ENCODE peak calls at places on chromosome 11, in six cellular contexts. F, A, B, V, L and G are unnamed samples.

GRCh38 chr11:31264834-31265233 is 104.7 kb downstream of the DCDC1 start:
- DNase-seq in V (no peak), B (no peak), A (no peak), L (no peak), F (no peak), G (no peak)

GRCh38 chr11:47259178-47259977 is 1.6 kb downstream of the NR1H3 start:
- DNase-seq in F (no peak), V (no peak), A (peak; percentile 71), L (peak; percentile 89), B (no peak), G (no peak)

GRCh38 chr11:96284401-96284800 is 58.6 kb downstream of the MAML2 start:
- DNase-seq in L (no peak), B (no peak), V (no peak), A (no peak), F (no peak), G (no peak)

GRCh38 chr11:75406338-75406777 is 7.0 kb downstream of the RPS3 start:
- DNase-seq in V (no peak), F (no peak), A (no peak), B (no peak), L (no peak), G (no peak)

GRCh38 chr11:26976389-26976788 is 17.5 kb upstream of the FIBIN start:
- DNase-seq in F (no peak), L (no peak), B (no peak), A (no peak), V (no peak), G (no peak)

GRCh38 chr11:86218125-86219081 is 26.1 kb upstream of the EED start:
- DNase-seq in V (peak; percentile 54), A (peak; percentile 83), L (peak; percentile 75), F (peak; percentile 64), B (no peak), G (no peak)

GRCh38 chr11:123235117-123235686 is 40.2 kb upstream of the CLMP start:
- DNase-seq in F (peak; percentile 58), V (peak; percentile 36), A (peak; percentile 8), B (no peak), L (peak; percentile 49), G (peak; percentile 13)

GRCh38 chr11:69892237-69892985 is 73.2 kb upstream of the FGF3 start:
- DNase-seq in L (peak; percentile 96), A (no peak), F (no peak), V (no peak), B (no peak), G (no peak)

GRCh38 chr11:68461284-68461861 is 821 bp downstream of the PPP6R3 start:
- DNase-seq in A (peak; percentile 51), B (no peak), F (no peak), V (no peak), L (peak; percentile 72), G (no peak)

GRCh38 chr11:103067118-103067517 is 24.8 kb downstream of the DCUN1D5 start:
- DNase-seq in F (no peak), B (no peak), L (no peak), V (no peak), A (no peak), G (no peak)

GRCh38 chr11:44171518-44171917 is 76.0 kb downstream of the EXT2 start:
- DNase-seq in F (no peak), B (no peak), A (no peak), L (peak; percentile 44), V (no peak), G (no peak)

GRCh38 chr11:78338138-78338537 is 79.5 kb downstream of the GAB2 start:
- DNase-seq in L (no peak), A (no peak), B (no peak), F (no peak), V (no peak), G (no peak)

GRCh38 chr11:2742201-2742600 is 42.4 kb upstream of the KCNQ1OT1 start:
- DNase-seq in B (no peak), A (no peak), F (no peak), L (no peak), V (no peak), G (no peak)

GRCh38 chr11:134257101-134257500 is 3.7 kb downstream of the ACAD8 start:
- DNase-seq in L (no peak), F (no peak), V (no peak), A (no peak), B (no peak), G (no peak)

GRCh38 chr11:107858217-107859070 is at the start of gene SLC35F2:
- DNase-seq in L (peak; percentile 88), F (peak; percentile 58), A (peak; percentile 92), B (no peak), V (peak; percentile 44), G (no peak)

GRCh38 chr11:102276302-102277182 is 40.7 kb upstream of the BIRC3 start:
- DNase-seq in A (no peak), B (no peak), V (no peak), F (no peak), L (no peak), G (no peak)

GRCh38 chr11:34313099-34313517 is 44.7 kb downstream of the ABTB2 start:
- DNase-seq in L (peak; percentile 30), A (no peak), F (no peak), B (no peak), V (no peak), G (no peak)
- H3K27me3 ChIP-seq in L (no peaks in the 10 kb centered on the region), A (no peaks in the 10 kb centered on the region), F (no peaks in the 10 kb centered on the region), B (no peaks in the 10 kb centered on the region), V (no peaks in the 10 kb centered on the region), G (no peaks in the 10 kb centered on the region)

GRCh38 chr11:93605638-93606037 is 55.8 kb upstream of the CEP295 start:
- DNase-seq in L (no peak), A (no peak), V (no peak), B (no peak), F (no peak), G (no peak)
- H3K27me3 ChIP-seq in L (no peaks in the 10 kb centered on the region), A (no peaks in the 10 kb centered on the region), V (no peaks in the 10 kb centered on the region), B (no peaks in the 10 kb centered on the region), F (no peaks in the 10 kb centered on the region), G (no peaks in the 10 kb centered on the region)

GRCh38 chr11:9992306-9992705 is 301.7 kb downstream of the SBF2 start:
- DNase-seq in A (no peak), L (no peak), B (no peak), F (no peak), V (no peak), G (no peak)
- H3K27me3 ChIP-seq in A (no peaks in the 10 kb centered on the region), L (no peaks in the 10 kb centered on the region), B (no peaks in the 10 kb centered on the region), F (no peaks in the 10 kb centered on the region), V (no peaks in the 10 kb centered on the region), G (no peaks in the 10 kb centered on the region)

GRCh38 chr11:131689049-131689925 is 318.9 kb downstream of the NTM start:
- DNase-seq in F (no peak), V (no peak), B (no peak), A (no peak), L (peak; percentile 52), G (no peak)

GRCh38 chr11:131690362-131690761 is 319.9 kb downstream of the NTM start:
- DNase-seq in L (no peak), A (no peak), V (no peak), B (no peak), F (no peak), G (no peak)

GRCh38 chr11:131691558-131692041 is 321.2 kb downstream of the NTM start:
- DNase-seq in L (peak; percentile 98), F (no peak), V (no peak), A (no peak), B (no peak), G (no peak)

GRCh38 chr11:131692151-131692550 is 321.7 kb downstream of the NTM start:
- DNase-seq in V (no peak), B (no peak), F (no peak), L (no peak), A (no peak), G (no peak)

GRCh38 chr11:131690776-131691557 is 320.6 kb downstream of the NTM start:
- DNase-seq in B (no peak), F (no peak), L (no peak), A (no peak), V (no peak), G (no peak)
- H3K27me3 ChIP-seq in B (peaks cover under 1% of the 10 kb centered on the region), F (peaks cover 49% of the 10 kb centered on the region), L (peaks cover 31% of the 10 kb centered on the region), A (peaks cover 4% of the 10 kb centered on the region), V (no peaks in the 10 kb centered on the region), G (no peaks in the 10 kb centered on the region)

GRCh38 chr11:61512435-61512834 is 3.9 kb downstream of the LRRC10B start:
- DNase-seq in B (no peak), A (peak; percentile 65), V (no peak), F (no peak), L (no peak), G (no peak)

GRCh38 chr11:61516191-61516590 is 7.6 kb downstream of the LRRC10B start:
- DNase-seq in F (no peak), B (no peak), L (peak; percentile 89), V (no peak), A (no peak), G (no peak)

GRCh38 chr11:61515686-61516085 is 7.1 kb downstream of the LRRC10B start:
- DNase-seq in F (no peak), B (no peak), A (no peak), V (no peak), L (no peak), G (no peak)

GRCh38 chr11:61513143-61513740 is 4.7 kb downstream of the LRRC10B start:
- DNase-seq in V (no peak), B (no peak), A (no peak), L (no peak), F (no peak), G (no peak)

DNA sequence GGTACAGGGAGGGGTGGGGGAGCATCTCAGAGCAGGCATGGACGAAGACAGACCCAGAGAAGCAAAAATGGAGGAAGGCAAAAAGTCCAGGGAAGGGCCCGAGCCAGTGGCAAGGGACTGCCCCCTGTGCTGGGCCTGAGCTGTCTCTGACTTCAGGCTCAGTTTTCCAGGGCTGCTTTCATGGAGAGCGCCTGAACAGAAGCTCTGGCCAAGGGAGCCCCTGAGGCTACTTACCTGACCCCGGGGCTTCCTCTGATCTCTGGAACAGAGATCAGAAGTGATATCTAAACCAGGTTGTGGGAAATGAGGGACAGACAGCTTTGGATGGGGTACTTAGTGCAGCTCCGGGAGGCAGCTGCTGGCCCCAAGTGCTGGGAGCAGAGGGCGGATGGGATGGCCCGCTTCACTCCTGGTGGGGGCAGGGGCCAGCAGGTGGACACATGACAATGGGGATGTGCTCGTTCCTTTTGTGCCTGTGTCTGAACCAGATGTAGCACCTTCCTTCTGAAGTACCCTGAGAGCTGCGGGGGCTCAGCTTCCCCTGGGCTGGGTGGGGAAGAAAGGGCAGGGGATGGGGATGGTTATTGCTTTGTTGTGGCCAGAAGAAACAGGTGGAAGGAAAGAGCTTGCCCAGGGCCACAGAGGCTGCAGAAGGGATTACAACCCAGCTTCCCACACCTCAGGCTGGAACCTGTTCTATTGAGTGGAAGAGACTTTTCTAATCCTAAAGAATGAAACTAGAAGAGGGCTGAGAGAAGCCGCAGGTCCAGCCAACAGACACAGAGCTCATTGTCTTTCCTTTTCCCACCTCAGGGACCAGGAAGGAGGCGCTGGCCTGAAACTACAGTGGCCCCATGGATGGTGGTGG is 5.7 kb downstream of the LRRC10B start:
- DNase-seq in L (no peak), A (no peak), F (no peak), V (no peak), B (no peak), G (no peak)
- H3K27me3 ChIP-seq in L (peaks cover 16% of the 10 kb centered on the region), A (peaks cover 5% of the 10 kb centered on the region), F (peaks cover 9% of the 10 kb centered on the region), V (no peaks in the 10 kb centered on the region), B (peaks cover 18% of the 10 kb centered on the region), G (no peaks in the 10 kb centered on the region)

DNA sequence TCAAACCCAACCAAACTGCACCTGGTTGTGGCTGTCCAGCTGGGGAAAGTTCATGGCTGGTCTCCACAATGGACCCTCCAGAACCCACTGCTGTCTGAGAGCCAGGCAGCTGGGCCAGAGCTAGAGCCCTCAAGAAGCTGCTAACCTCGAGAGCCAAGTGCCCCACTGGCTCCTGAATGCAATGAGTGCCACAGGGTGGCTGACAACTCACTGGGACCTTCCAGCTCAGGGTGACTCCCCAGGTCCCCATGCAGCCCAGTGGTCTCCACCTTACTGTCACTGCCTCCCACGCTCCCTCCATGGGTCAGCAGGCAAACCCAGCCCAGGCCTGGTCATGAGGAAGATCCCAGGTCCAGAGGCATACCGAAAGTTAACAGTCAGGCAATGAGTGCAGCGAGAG is 8.0 kb upstream of the CHST1 start:
- DNase-seq in L (no peak), F (no peak), B (no peak), A (no peak), V (no peak), G (no peak)
- H3K27me3 ChIP-seq in L (no peaks in the 10 kb centered on the region), F (no peaks in the 10 kb centered on the region), B (peaks cover 1% of the 10 kb centered on the region), A (no peaks in the 10 kb centered on the region), V (no peaks in the 10 kb centered on the region), G (no peaks in the 10 kb centered on the region)